ENCODE peak calls at places on chromosomes 7 and 10, in seven cellular contexts. Z is prostate gland, I is MM.1S, X is ascending aorta, O is hepatocyte, J is AG04450, E is tibial artery. G is an unnamed sample. For H3K27me3 and H3K9me3, the result is how much of the 10 kb centered on the place peaks cover.

GRCh38 chr7:146375155-146375554 is 258.6 kb downstream of the CNTNAP2 start:
- DNase-seq in Z (no peak), X (no peak), O (no peak), E (no peak), J (no peak), I (no peak), G (no peak)

GRCh38 chr7:44398953-44399574 is 73.7 kb upstream of the CAMK2B start:
- DNase-seq in Z (no peak), X (no peak), I (no peak), O (no peak), J (no peak), E (no peak), G (no peak)

GRCh38 chr7:94665426-94665825 is 9.5 kb upstream of the SGCE start:
- DNase-seq in J (no peak), Z (no peak), E (no peak), O (no peak), X (no peak), I (no peak), G (no peak)

GRCh38 chr7:18320971-18321567 is 174.5 kb upstream of the HDAC9 start:
- DNase-seq in J (no peak), I (peak), Z (no peak), X (no peak), O (peak), E (no peak), G (no peak)

GRCh38 chr10:15782851-15783250 is 63.1 kb upstream of the ITGA8 start:
- DNase-seq in Z (no peak), J (no peak), E (no peak), X (no peak), O (no peak), I (no peak), G (no peak)

GRCh38 chr10:1454428-1454827 is 282.9 kb downstream of the ADARB2 start:
- DNase-seq in J (no peak), I (peak), Z (no peak), O (no peak), E (no peak), X (no peak), G (no peak)

GRCh38 chr7:105439174-105439893 is 50.6 kb upstream of the SRPK2 start:
- DNase-seq in E (no peak), I (no peak), J (peak), Z (peak), O (no peak), X (no peak), G (no peak)

GRCh38 chr10:42753507-42754154 is 29.0 kb upstream of the BMS1 start:
- DNase-seq in E (peak), O (peak), X (no peak), J (no peak), I (no peak), Z (no peak), G (no peak)

GRCh38 chr10:43228783-43229207 is 38.1 kb downstream of the RASGEF1A start:
- DNase-seq in Z (no peak), O (no peak), J (no peak), X (peak), I (no peak), E (peak), G (peak)

DNA sequence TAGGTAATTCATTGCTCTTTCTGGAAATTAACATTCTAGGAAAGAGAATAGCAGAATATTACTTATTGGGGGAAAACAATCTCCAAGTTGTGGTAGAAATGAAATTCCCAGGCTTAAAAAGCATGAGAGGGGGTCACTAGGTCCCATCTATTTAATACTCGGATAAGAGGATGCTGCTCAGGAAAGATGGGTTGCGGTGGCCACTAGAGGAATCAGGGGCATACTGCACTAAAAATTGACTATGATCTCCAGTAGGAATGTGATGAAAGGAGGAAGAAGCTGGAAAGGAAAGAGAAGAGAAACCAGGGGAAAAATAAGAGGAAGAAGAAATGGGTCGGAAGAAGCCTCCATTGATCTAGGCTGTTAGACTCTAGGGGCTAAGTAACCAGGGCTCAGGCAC is 192.8 kb downstream of the GPAM start:
- DNase-seq in X (no peak), I (no peak), E (no peak), O (no peak), J (no peak), Z (no peak), G (no peak)
- H3K27me3 ChIP-seq in X (under half), I (under half), E (under half), O (under half), J (under half), Z (under half), G (under half)

DNA sequence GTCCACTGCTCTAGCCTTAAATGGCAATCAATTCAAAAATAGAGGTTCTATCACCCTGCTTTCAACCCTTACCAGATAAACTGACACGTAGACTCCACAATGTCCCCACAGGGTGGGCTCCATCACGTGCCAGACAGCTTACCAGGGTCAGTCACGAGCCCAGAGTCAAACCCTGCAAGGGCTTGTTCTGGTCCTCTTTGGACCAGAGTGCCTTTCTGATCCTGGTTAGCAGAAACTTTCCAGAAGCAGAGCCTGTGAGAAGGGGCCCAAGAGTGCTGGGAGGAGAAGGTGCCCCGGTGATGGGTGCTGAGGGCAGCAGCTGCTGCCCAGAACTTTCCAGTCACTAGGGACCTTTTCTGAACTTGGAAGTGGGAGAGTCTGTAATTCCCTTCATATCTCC is 354 bp upstream of the GIMAP5 start:
- DNase-seq in O (no peak), E (no peak), J (no peak), X (no peak), Z (no peak), I (no peak), G (no peak)
- H3K27ac ChIP-seq in O (no peak), E (no peak), J (no peak), X (peak), Z (no peak), I (no peak), G (peak)

GRCh38 chr10:102131286-102132170 is 1.3 kb upstream of the PPRC1 start:
- DNase-seq in O (no peak), E (no peak), Z (no peak), X (no peak), J (no peak), I (no peak), G (no peak)
- H3K9me3 ChIP-seq in O (under half), E (under half), Z (under half), X (under half), J (under half), I (under half), G (under half)

GRCh38 chr10:44356139-44357115 is 28.5 kb downstream of the CXCL12 start:
- DNase-seq in X (no peak), I (no peak), J (no peak), O (no peak), E (no peak), Z (no peak), G (no peak)

GRCh38 chr10:44353721-44354120 is 31.2 kb downstream of the CXCL12 start:
- DNase-seq in I (no peak), J (no peak), O (no peak), E (peak), X (no peak), Z (no peak), G (no peak)

GRCh38 chr10:44352316-44353127 is 32.4 kb downstream of the CXCL12 start:
- DNase-seq in E (peak), O (peak), Z (no peak), J (peak), X (no peak), I (no peak), G (peak)

GRCh38 chr10:44355630-44356029 is 29.3 kb downstream of the CXCL12 start:
- DNase-seq in E (peak), J (no peak), O (no peak), I (no peak), X (no peak), Z (no peak), G (no peak)

DNA sequence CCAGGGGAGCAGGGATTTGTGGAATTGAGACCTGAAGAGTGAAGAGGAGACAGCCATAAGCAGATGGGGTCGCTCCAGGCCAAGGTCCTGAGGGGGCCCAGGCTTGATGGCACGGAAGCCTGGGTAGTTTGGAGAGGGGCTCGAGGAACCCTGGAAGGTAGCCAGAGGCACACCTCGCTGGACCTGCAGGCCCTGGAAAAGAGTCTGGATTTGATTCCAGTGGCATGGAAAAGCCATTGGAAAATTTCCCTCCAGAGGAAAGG is 31.8 kb downstream of the CXCL12 start:
- DNase-seq in Z (no peak), O (no peak), X (no peak), J (no peak), E (peak), I (no peak), G (no peak)
- H3K27me3 ChIP-seq in Z (under half), O (under half), X (under half), J (under half), E (under half), I (under half), G (under half)

GRCh38 chr10:95397747-95398146 is 106.9 kb upstream of the PDLIM1 start:
- DNase-seq in I (no peak), Z (no peak), E (no peak), J (no peak), O (no peak), X (no peak), G (no peak)
- H3K27ac ChIP-seq in I (no peak), Z (no peak), E (peak), J (no peak), O (no peak), X (peak), G (peak)

GRCh38 chr7:158138329-158138597 is 449.4 kb downstream of the PTPRN2 start:
- DNase-seq in X (no peak), Z (no peak), E (no peak), J (no peak), O (no peak), I (no peak), G (no peak)
- H3K9me3 ChIP-seq in X (under half), Z (under half), E (under half), J (half or more), O (under half), I (under half), G (under half)

GRCh38 chr7:132350741-132351140 is 225.5 kb downstream of the PLXNA4 start:
- DNase-seq in I (no peak), X (no peak), E (no peak), Z (no peak), J (no peak), O (no peak), G (no peak)

GRCh38 chr7:132347858-132348257 is 228.4 kb downstream of the PLXNA4 start:
- DNase-seq in O (no peak), Z (no peak), J (no peak), X (no peak), I (no peak), E (no peak), G (no peak)

GRCh38 chr7:132347129-132347528 is 229.1 kb downstream of the PLXNA4 start:
- DNase-seq in J (no peak), E (no peak), X (no peak), Z (no peak), I (no peak), O (no peak), G (no peak)

GRCh38 chr7:132349085-132349484 is 227.2 kb downstream of the PLXNA4 start:
- DNase-seq in I (no peak), O (no peak), E (no peak), J (no peak), Z (no peak), X (no peak), G (no peak)

DNA sequence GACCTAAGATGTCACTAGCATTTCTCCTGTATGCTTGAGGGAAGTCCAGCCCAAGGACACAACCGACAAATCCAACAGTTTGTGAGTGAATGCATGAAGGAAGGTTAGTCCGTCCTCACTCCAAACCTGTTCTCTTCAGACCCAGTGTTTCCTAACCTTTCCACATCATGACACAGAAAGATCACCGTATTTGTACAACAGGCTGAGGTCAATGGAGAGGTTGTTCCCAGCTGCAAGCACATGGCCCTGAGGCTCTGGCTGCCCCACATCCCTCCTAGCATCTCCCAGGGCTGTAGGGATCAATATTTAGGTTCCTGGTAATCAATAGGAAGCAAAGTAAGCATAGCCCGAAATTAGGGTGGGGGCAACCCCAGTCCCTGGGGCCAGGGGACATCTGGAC is 227.9 kb downstream of the PLXNA4 start:
- DNase-seq in X (no peak), J (no peak), I (no peak), E (no peak), O (no peak), Z (no peak), G (no peak)
- H3K27me3 ChIP-seq in X (under half), J (under half), I (under half), E (under half), O (under half), Z (under half), G (under half)

GRCh38 chr10:132514841-132515521 is 22.6 kb upstream of the INPP5A start:
- DNase-seq in O (no peak), X (no peak), I (no peak), Z (no peak), J (no peak), E (peak), G (peak)
- H3K27ac ChIP-seq in O (peak), X (no peak), I (no peak), Z (no peak), J (no peak), E (no peak), G (peak)

GRCh38 chr7:158299607-158300006 is 288.0 kb downstream of the PTPRN2 start:
- DNase-seq in X (no peak), E (peak), J (no peak), I (no peak), O (no peak), Z (no peak), G (no peak)
- H3K9me3 ChIP-seq in X (under half), E (under half), J (half or more), I (under half), O (under half), Z (under half), G (under half)